ENCODE peak calls at places on chromosomes 1 and 21, in five cellular contexts. One of them, this sample, is unnamed.

GRCh38 chr1:4207183-4207582 is 307.1 kb upstream of the C1orf174 start:
- DNase-seq in activated CD4-positive, alpha-beta T cell treated with anti-CD3 and anti-CD28 coated beads, Interleukin-2, amount 10 ng/mL, durations not matched to agents 7 days and 5 days: no peak
- DNase-seq in COR-L47: no peak
- DNase-seq in neural progenitor cell: no peak
- DNase-seq in ACHN: no peak
- DNase-seq in this sample: no peak

GRCh38 chr21:42491328-42491727 is 4.7 kb downstream of the RSPH1 start:
- DNase-seq in ACHN: no peak
- DNase-seq in activated CD4-positive, alpha-beta T cell treated with anti-CD3 and anti-CD28 coated beads, Interleukin-2, amount 10 ng/mL, durations not matched to agents 7 days and 5 days: no peak
- DNase-seq in neural progenitor cell: no peak
- DNase-seq in COR-L47: no peak
- DNase-seq in this sample: no peak

GRCh38 chr1:23809751-23810171 is 9.2 kb upstream of the GALE start:
- DNase-seq in neural progenitor cell: peak; percentile 75
- DNase-seq in COR-L47: peak; percentile 63
- DNase-seq in activated CD4-positive, alpha-beta T cell treated with anti-CD3 and anti-CD28 coated beads, Interleukin-2, amount 10 ng/mL, durations not matched to agents 7 days and 5 days: peak; percentile 89
- DNase-seq in ACHN: peak; percentile 69
- DNase-seq in this sample: peak; percentile 78

GRCh38 chr1:3320246-3321152 is 134.0 kb upstream of the ARHGEF16 start:
- DNase-seq in COR-L47: peak; percentile 32
- DNase-seq in ACHN: no peak
- DNase-seq in neural progenitor cell: no peak
- DNase-seq in activated CD4-positive, alpha-beta T cell treated with anti-CD3 and anti-CD28 coated beads, Interleukin-2, amount 10 ng/mL, durations not matched to agents 7 days and 5 days: no peak
- DNase-seq in this sample: peak; percentile 97

GRCh38 chr1:15196807-15197530 is 43.4 kb downstream of the TMEM51 start:
- DNase-seq in ACHN: peak; percentile 63
- DNase-seq in activated CD4-positive, alpha-beta T cell treated with anti-CD3 and anti-CD28 coated beads, Interleukin-2, amount 10 ng/mL, durations not matched to agents 7 days and 5 days: no peak
- DNase-seq in neural progenitor cell: peak; percentile 31
- DNase-seq in COR-L47: no peak
- DNase-seq in this sample: no peak

GRCh38 chr1:1827089-1827433 is 48.8 kb upstream of the NADK start:
- DNase-seq in activated CD4-positive, alpha-beta T cell treated with anti-CD3 and anti-CD28 coated beads, Interleukin-2, amount 10 ng/mL, durations not matched to agents 7 days and 5 days: no peak
- DNase-seq in COR-L47: no peak
- DNase-seq in neural progenitor cell: no peak
- DNase-seq in ACHN: peak; percentile 59
- DNase-seq in this sample: no peak

GRCh38 chr1:220092694-220093093 is 1.2 kb upstream of the IARS2 start:
- DNase-seq in ACHN: no peak
- DNase-seq in neural progenitor cell: no peak
- DNase-seq in activated CD4-positive, alpha-beta T cell treated with anti-CD3 and anti-CD28 coated beads, Interleukin-2, amount 10 ng/mL, durations not matched to agents 7 days and 5 days: no peak
- DNase-seq in COR-L47: no peak
- DNase-seq in this sample: no peak

GRCh38 chr1:101653482-101653946 is 343.2 kb downstream of the OLFM3 start:
- DNase-seq in COR-L47: no peak
- DNase-seq in neural progenitor cell: peak; percentile 73
- DNase-seq in ACHN: peak; percentile 11
- DNase-seq in activated CD4-positive, alpha-beta T cell treated with anti-CD3 and anti-CD28 coated beads, Interleukin-2, amount 10 ng/mL, durations not matched to agents 7 days and 5 days: no peak
- DNase-seq in this sample: peak; percentile 32

GRCh38 chr1:247288341-247288740 is 32.5 kb downstream of the VN1R5 start:
- DNase-seq in ACHN: no peak
- DNase-seq in neural progenitor cell: no peak
- DNase-seq in COR-L47: no peak
- DNase-seq in activated CD4-positive, alpha-beta T cell treated with anti-CD3 and anti-CD28 coated beads, Interleukin-2, amount 10 ng/mL, durations not matched to agents 7 days and 5 days: no peak
- DNase-seq in this sample: no peak

GRCh38 chr1:46218443-46218842 is 15.3 kb downstream of the LURAP1 start:
- DNase-seq in neural progenitor cell: no peak
- DNase-seq in activated CD4-positive, alpha-beta T cell treated with anti-CD3 and anti-CD28 coated beads, Interleukin-2, amount 10 ng/mL, durations not matched to agents 7 days and 5 days: no peak
- DNase-seq in COR-L47: no peak
- DNase-seq in ACHN: no peak
- DNase-seq in this sample: no peak

GRCh38 chr1:87141556-87141955 is 187.1 kb upstream of the LMO4 start:
- DNase-seq in COR-L47: no peak
- DNase-seq in ACHN: no peak
- DNase-seq in neural progenitor cell: no peak
- DNase-seq in activated CD4-positive, alpha-beta T cell treated with anti-CD3 and anti-CD28 coated beads, Interleukin-2, amount 10 ng/mL, durations not matched to agents 7 days and 5 days: no peak
- DNase-seq in this sample: no peak

GRCh38 chr1:116033322-116033721 is 57.0 kb downstream of the SLC22A15 start:
- DNase-seq in activated CD4-positive, alpha-beta T cell treated with anti-CD3 and anti-CD28 coated beads, Interleukin-2, amount 10 ng/mL, durations not matched to agents 7 days and 5 days: no peak
- DNase-seq in neural progenitor cell: peak; percentile 91
- DNase-seq in ACHN: no peak
- DNase-seq in COR-L47: peak; percentile 73
- DNase-seq in this sample: no peak

GRCh38 chr1:173193639-173194038 is 13.5 kb downstream of the TNFSF4 start:
- DNase-seq in ACHN: no peak
- DNase-seq in neural progenitor cell: no peak
- DNase-seq in COR-L47: no peak
- DNase-seq in activated CD4-positive, alpha-beta T cell treated with anti-CD3 and anti-CD28 coated beads, Interleukin-2, amount 10 ng/mL, durations not matched to agents 7 days and 5 days: no peak
- DNase-seq in this sample: no peak

GRCh38 chr21:25997788-25998611 is 172.6 kb downstream of the APP start:
- DNase-seq in COR-L47: peak; percentile 96
- DNase-seq in neural progenitor cell: peak; percentile 88
- DNase-seq in activated CD4-positive, alpha-beta T cell treated with anti-CD3 and anti-CD28 coated beads, Interleukin-2, amount 10 ng/mL, durations not matched to agents 7 days and 5 days: no peak
- DNase-seq in ACHN: no peak
- DNase-seq in this sample: peak; percentile 98

GRCh38 chr1:112396668-112397025 is 633 bp downstream of the CTTNBP2NL start:
- DNase-seq in COR-L47: no peak
- DNase-seq in neural progenitor cell: peak; percentile 65
- DNase-seq in ACHN: peak; percentile 21
- DNase-seq in activated CD4-positive, alpha-beta T cell treated with anti-CD3 and anti-CD28 coated beads, Interleukin-2, amount 10 ng/mL, durations not matched to agents 7 days and 5 days: no peak
- DNase-seq in this sample: no peak

GRCh38 chr1:191634801-191635520 is 523.3 kb upstream of the RGS18 start:
- DNase-seq in neural progenitor cell: no peak
- DNase-seq in COR-L47: no peak
- DNase-seq in ACHN: no peak
- DNase-seq in activated CD4-positive, alpha-beta T cell treated with anti-CD3 and anti-CD28 coated beads, Interleukin-2, amount 10 ng/mL, durations not matched to agents 7 days and 5 days: no peak
- DNase-seq in this sample: no peak

GRCh38 chr1:113899101-113899500 is 5.5 kb downstream of the AP4B1 start:
- DNase-seq in activated CD4-positive, alpha-beta T cell treated with anti-CD3 and anti-CD28 coated beads, Interleukin-2, amount 10 ng/mL, durations not matched to agents 7 days and 5 days: no peak
- DNase-seq in COR-L47: no peak
- DNase-seq in ACHN: no peak
- DNase-seq in neural progenitor cell: no peak
- DNase-seq in this sample: no peak

GRCh38 chr1:61152706-61153105 is 70.3 kb downstream of the NFIA start:
- DNase-seq in COR-L47: no peak
- DNase-seq in activated CD4-positive, alpha-beta T cell treated with anti-CD3 and anti-CD28 coated beads, Interleukin-2, amount 10 ng/mL, durations not matched to agents 7 days and 5 days: no peak
- DNase-seq in neural progenitor cell: no peak
- DNase-seq in ACHN: no peak
- DNase-seq in this sample: no peak

GRCh38 chr21:35529141-35529863 is 480.2 kb upstream of the RUNX1 start:
- DNase-seq in ACHN: no peak
- DNase-seq in activated CD4-positive, alpha-beta T cell treated with anti-CD3 and anti-CD28 coated beads, Interleukin-2, amount 10 ng/mL, durations not matched to agents 7 days and 5 days: peak; percentile 44
- DNase-seq in COR-L47: no peak
- DNase-seq in neural progenitor cell: no peak
- DNase-seq in this sample: no peak

GRCh38 chr1:211487672-211488208 is 4.2 kb downstream of the RD3 start:
- DNase-seq in activated CD4-positive, alpha-beta T cell treated with anti-CD3 and anti-CD28 coated beads, Interleukin-2, amount 10 ng/mL, durations not matched to agents 7 days and 5 days: no peak
- DNase-seq in COR-L47: no peak
- DNase-seq in neural progenitor cell: no peak
- DNase-seq in ACHN: no peak
- DNase-seq in this sample: no peak

GRCh38 chr1:62175568-62176179 is 19.0 kb upstream of the L1TD1 start:
- DNase-seq in neural progenitor cell: peak; percentile 70
- DNase-seq in COR-L47: peak; percentile 43
- DNase-seq in ACHN: peak; percentile 36
- DNase-seq in activated CD4-positive, alpha-beta T cell treated with anti-CD3 and anti-CD28 coated beads, Interleukin-2, amount 10 ng/mL, durations not matched to agents 7 days and 5 days: peak; percentile 60
- DNase-seq in this sample: peak; percentile 40

GRCh38 chr1:76494807-76495206 is 372.5 kb upstream of the ST6GALNAC5 start:
- DNase-seq in ACHN: no peak
- DNase-seq in COR-L47: no peak
- DNase-seq in activated CD4-positive, alpha-beta T cell treated with anti-CD3 and anti-CD28 coated beads, Interleukin-2, amount 10 ng/mL, durations not matched to agents 7 days and 5 days: no peak
- DNase-seq in neural progenitor cell: no peak
- DNase-seq in this sample: no peak

GRCh38 chr1:107379826-107380225 is 239.0 kb downstream of the NTNG1 start:
- DNase-seq in neural progenitor cell: no peak
- DNase-seq in COR-L47: no peak
- DNase-seq in ACHN: peak; percentile 65
- DNase-seq in activated CD4-positive, alpha-beta T cell treated with anti-CD3 and anti-CD28 coated beads, Interleukin-2, amount 10 ng/mL, durations not matched to agents 7 days and 5 days: no peak
- DNase-seq in this sample: no peak

GRCh38 chr1:39650431-39650830 is 11.0 kb upstream of the HEYL start:
- DNase-seq in COR-L47: no peak
- DNase-seq in activated CD4-positive, alpha-beta T cell treated with anti-CD3 and anti-CD28 coated beads, Interleukin-2, amount 10 ng/mL, durations not matched to agents 7 days and 5 days: no peak
- DNase-seq in neural progenitor cell: no peak
- DNase-seq in ACHN: no peak
- DNase-seq in this sample: no peak

GRCh38 chr1:245245021-245245667 is 90.4 kb downstream of the KIF26B start:
- DNase-seq in neural progenitor cell: no peak
- DNase-seq in COR-L47: no peak
- DNase-seq in activated CD4-positive, alpha-beta T cell treated with anti-CD3 and anti-CD28 coated beads, Interleukin-2, amount 10 ng/mL, durations not matched to agents 7 days and 5 days: no peak
- DNase-seq in ACHN: no peak
- DNase-seq in this sample: no peak

GRCh38 chr1:28213315-28213714 is 19.5 kb downstream of the DNAJC8 start:
- DNase-seq in COR-L47: no peak
- DNase-seq in neural progenitor cell: no peak
- DNase-seq in activated CD4-positive, alpha-beta T cell treated with anti-CD3 and anti-CD28 coated beads, Interleukin-2, amount 10 ng/mL, durations not matched to agents 7 days and 5 days: no peak
- DNase-seq in ACHN: no peak
- DNase-seq in this sample: no peak

GRCh38 chr1:6033986-6034749 is 11.5 kb upstream of the KCNAB2 start:
- DNase-seq in COR-L47: peak; percentile 68
- DNase-seq in neural progenitor cell: peak; percentile 76
- DNase-seq in activated CD4-positive, alpha-beta T cell treated with anti-CD3 and anti-CD28 coated beads, Interleukin-2, amount 10 ng/mL, durations not matched to agents 7 days and 5 days: peak; percentile 40
- DNase-seq in ACHN: peak; percentile 51
- DNase-seq in this sample: no peak

GRCh38 chr1:17255336-17255735 is 6.4 kb downstream of the PADI3 start:
- DNase-seq in COR-L47: no peak
- DNase-seq in neural progenitor cell: no peak
- DNase-seq in ACHN: no peak
- DNase-seq in activated CD4-positive, alpha-beta T cell treated with anti-CD3 and anti-CD28 coated beads, Interleukin-2, amount 10 ng/mL, durations not matched to agents 7 days and 5 days: no peak
- DNase-seq in this sample: no peak

GRCh38 chr1:120178799-120179419 is 2.6 kb upstream of the SEC22B start:
- DNase-seq in neural progenitor cell: peak; percentile 1
- DNase-seq in COR-L47: no peak
- DNase-seq in activated CD4-positive, alpha-beta T cell treated with anti-CD3 and anti-CD28 coated beads, Interleukin-2, amount 10 ng/mL, durations not matched to agents 7 days and 5 days: no peak
- DNase-seq in ACHN: no peak
- DNase-seq in this sample: no peak